ENCODE peak calls at places on chromosomes 12 and 14, in seven cellular contexts. U is AG08395, O is ELR, T is midbrain, M is HEK293T, C is AG04450, I is psoas muscle. V is an unnamed sample.

GRCh38 chr14:22509751-22510300 is 79.2 kb downstream of the DAD1 start:
- DNase-seq in U (no peak), I (no peak), T (no peak), C (no peak), O (no peak), M (no peak), V (no peak)

GRCh38 chr12:132227782-132228417 is 83.6 kb downstream of the NOC4L start:
- DNase-seq in C (no peak), M (no peak), T (no peak), O (no peak), I (no peak), U (no peak), V (no peak)

GRCh38 chr12:116096874-116097273 is 180.6 kb downstream of the MED13L start:
- DNase-seq in C (no peak), U (no peak), I (no peak), O (no peak), T (no peak), M (no peak), V (no peak)

GRCh38 chr14:74763803-74764531 is 851 bp downstream of the YLPM1 start:
- DNase-seq in T (no peak), I (no peak), O (peak; percentile 58), M (peak; percentile 14), U (peak; percentile 31), C (no peak), V (peak; percentile 57)

GRCh38 chr14:31582286-31582691 is 21.1 kb downstream of the NUBPL start:
- DNase-seq in C (peak; percentile 36), I (no peak), O (no peak), T (peak; percentile 72), U (peak; percentile 18), M (no peak), V (no peak)

GRCh38 chr14:77098470-77099353 is 654 bp downstream of the CIPC start:
- DNase-seq in M (no peak), O (peak; percentile 33), U (peak; percentile 13), C (no peak), T (peak; percentile 81), I (peak; percentile 90), V (peak; percentile 18)

GRCh38 chr14:49972199-49972671 is 79.4 kb downstream of the ARF6 start:
- DNase-seq in C (no peak), T (no peak), U (peak; percentile 34), M (no peak), O (peak; percentile 79), I (no peak), V (peak; percentile 80)

GRCh38 chr14:57865450-57866198 is at the start of gene SLC35F4:
- DNase-seq in U (peak; percentile 23), O (no peak), M (peak; percentile 66), C (no peak), I (peak; percentile 54), T (no peak), V (peak; percentile 5)

GRCh38 chr12:79964100-79964627 is 29.3 kb upstream of the PPP1R12A start:
- DNase-seq in C (no peak), O (no peak), T (no peak), I (no peak), U (no peak), M (no peak), V (no peak)

GRCh38 chr12:55993454-55993853 is 3.6 kb upstream of the SUOX start:
- DNase-seq in C (no peak), O (no peak), I (no peak), T (no peak), U (no peak), M (no peak), V (no peak)

GRCh38 chr14:32657081-32657480 is 281.6 kb upstream of the NPAS3 start:
- DNase-seq in U (peak; percentile 59), I (no peak), C (peak; percentile 55), M (no peak), T (peak; percentile 69), O (peak; percentile 63), V (peak; percentile 75)

GRCh38 chr14:91961297-91962220 is 14.1 kb upstream of the FBLN5 start:
- DNase-seq in T (no peak), O (no peak), U (no peak), M (peak; percentile 15), C (no peak), I (no peak), V (no peak)

GRCh38 chr12:96907681-96908163 is 665 bp downstream of the NEDD1 start:
- DNase-seq in I (no peak), M (peak; percentile 12), T (peak; percentile 31), C (no peak), U (peak; percentile 28), O (peak; percentile 45), V (peak; percentile 47)

GRCh38 chr12:3139760-3140159 is 62.6 kb downstream of the TSPAN9 start:
- DNase-seq in I (no peak), O (no peak), M (no peak), U (no peak), T (no peak), C (no peak), V (no peak)

GRCh38 chr12:22477166-22477893 is 67.0 kb downstream of the C2CD5 start:
- DNase-seq in M (no peak), C (peak; percentile 32), I (no peak), U (peak; percentile 19), T (no peak), O (peak; percentile 81), V (peak; percentile 12)

GRCh38 chr12:47818382-47818700 is 1.4 kb downstream of the HDAC7 start:
- DNase-seq in I (no peak), T (no peak), O (peak; percentile 56), M (no peak), C (no peak), U (no peak), V (no peak)

GRCh38 chr12:30046376-30046775 is 262.6 kb upstream of the TMTC1 start:
- DNase-seq in U (no peak), T (no peak), O (no peak), I (no peak), C (no peak), M (no peak), V (peak; percentile 48)

GRCh38 chr12:67663121-67663520 is 14.6 kb downstream of the DYRK2 start:
- DNase-seq in M (no peak), T (no peak), I (no peak), U (peak; percentile 66), C (peak; percentile 69), O (peak; percentile 84), V (peak; percentile 29)

GRCh38 chr14:104547310-104547997 is 32.1 kb upstream of the C14orf180 start:
- DNase-seq in M (no peak), O (no peak), T (no peak), C (no peak), U (no peak), I (peak; percentile 35), V (no peak)

GRCh38 chr14:34837801-34838322 is 37.3 kb downstream of the BAZ1A start:
- DNase-seq in M (no peak), U (no peak), C (no peak), O (no peak), I (no peak), T (peak; percentile 8), V (no peak)

GRCh38 chr12:108055135-108055534 is 74.0 kb upstream of the WSCD2 start:
- DNase-seq in U (no peak), T (no peak), C (no peak), O (no peak), I (no peak), M (no peak), V (no peak)

GRCh38 chr12:62910549-62911169 is 24.3 kb downstream of the PPM1H start:
- DNase-seq in M (no peak), I (no peak), T (no peak), O (no peak), C (no peak), U (no peak), V (no peak)

GRCh38 chr14:74571441-74571841 is 40.6 kb downstream of the LTBP2 start:
- DNase-seq in T (no peak), I (peak; percentile 64), M (no peak), C (no peak), U (no peak), O (peak; percentile 63), V (peak; percentile 36)

GRCh38 chr14:65187421-65188049 is 85.2 kb upstream of the MAX start:
- DNase-seq in O (no peak), T (no peak), U (no peak), M (no peak), C (no peak), I (no peak), V (no peak)

GRCh38 chr12:46391630-46392029 is 19.1 kb upstream of the SLC38A2 start:
- DNase-seq in I (no peak), C (no peak), M (no peak), O (no peak), T (no peak), U (no peak), V (peak; percentile 52)

GRCh38 chr14:68987653-68988036 is 8.5 kb upstream of the ACTN1 start:
- DNase-seq in O (peak; percentile 31), T (no peak), M (peak; percentile 71), C (no peak), I (no peak), U (no peak), V (no peak)

GRCh38 chr12:55830601-55831406 is 1.4 kb upstream of the DNAJC14 start:
- DNase-seq in C (no peak), I (peak; percentile 83), M (peak; percentile 44), O (peak; percentile 60), T (peak; percentile 82), U (peak; percentile 76), V (peak; percentile 37)

GRCh38 chr12:132734206-132734605 is 23.6 kb downstream of the PGAM5 start:
- DNase-seq in M (no peak), I (no peak), T (no peak), C (no peak), U (no peak), O (no peak), V (no peak)

GRCh38 chr12:71045781-71046180 is 112.0 kb downstream of the TSPAN8 start:
- DNase-seq in M (no peak), C (no peak), U (peak; percentile 9), I (no peak), T (no peak), O (no peak), V (no peak)

V was measured in M059J.